ENCODE peak calls at places on chromosomes 13 and 19, in nine cellular contexts. One of them, this sample, is unnamed.

GRCh38 chr13:103040006-103040405 is 26.2 kb downstream of the SLC10A2 start:
- DNase-seq in dorsolateral prefrontal cortex: no peak
- DNase-seq in body of pancreas: no peak
- DNase-seq in WTC11: no peak
- DNase-seq in fibroblast of pulmonary artery: no peak
- DNase-seq in fibroblast of mammary gland: no peak
- DNase-seq in sigmoid colon: no peak
- DNase-seq in foreskin fibroblast: no peak
- DNase-seq in cardiac muscle cell: no peak
- DNase-seq in this sample: no peak

GRCh38 chr19:51546650-51547396 is 15.4 kb upstream of the SIGLEC6 start:
- DNase-seq in dorsolateral prefrontal cortex: no peak
- DNase-seq in body of pancreas: no peak
- DNase-seq in WTC11: no peak
- DNase-seq in fibroblast of pulmonary artery: peak; percentile 61
- DNase-seq in fibroblast of mammary gland: no peak
- DNase-seq in sigmoid colon: no peak
- DNase-seq in foreskin fibroblast: no peak
- DNase-seq in cardiac muscle cell: peak; percentile 68
- DNase-seq in this sample: no peak

GRCh38 chr19:40503300-40503699 is 36.5 kb downstream of the SPTBN4 start:
- DNase-seq in dorsolateral prefrontal cortex: no peak
- DNase-seq in body of pancreas: peak; percentile 23
- DNase-seq in WTC11: peak; percentile 29
- DNase-seq in fibroblast of pulmonary artery: no peak
- DNase-seq in fibroblast of mammary gland: no peak
- DNase-seq in sigmoid colon: no peak
- DNase-seq in foreskin fibroblast: no peak
- DNase-seq in cardiac muscle cell: no peak
- DNase-seq in this sample: no peak

GRCh38 chr19:12783849-12784393 is 7.4 kb upstream of the JUNB start:
- DNase-seq in dorsolateral prefrontal cortex: no peak
- DNase-seq in body of pancreas: peak; percentile 55
- DNase-seq in WTC11: no peak
- DNase-seq in fibroblast of pulmonary artery: no peak
- DNase-seq in fibroblast of mammary gland: no peak
- DNase-seq in sigmoid colon: no peak
- DNase-seq in foreskin fibroblast: no peak
- DNase-seq in cardiac muscle cell: no peak
- DNase-seq in this sample: no peak

GRCh38 chr19:16185925-16186234 is 670 bp downstream of the FAM32A start:
- DNase-seq in dorsolateral prefrontal cortex: no peak
- DNase-seq in body of pancreas: no peak
- DNase-seq in WTC11: no peak
- DNase-seq in fibroblast of pulmonary artery: no peak
- DNase-seq in fibroblast of mammary gland: no peak
- DNase-seq in sigmoid colon: no peak
- DNase-seq in foreskin fibroblast: no peak
- DNase-seq in cardiac muscle cell: no peak
- DNase-seq in this sample: no peak

GRCh38 chr13:26946675-26947342 is 186.2 kb upstream of the GPR12 start:
- DNase-seq in dorsolateral prefrontal cortex: no peak
- DNase-seq in body of pancreas: no peak
- DNase-seq in WTC11: no peak
- DNase-seq in fibroblast of pulmonary artery: peak; percentile 83
- DNase-seq in fibroblast of mammary gland: peak; percentile 62
- DNase-seq in sigmoid colon: no peak
- DNase-seq in foreskin fibroblast: peak; percentile 58
- DNase-seq in cardiac muscle cell: peak; percentile 84
- DNase-seq in this sample: no peak

GRCh38 chr19:48913114-48913513 is 13.0 kb downstream of the NUCB1 start:
- DNase-seq in dorsolateral prefrontal cortex: no peak
- DNase-seq in body of pancreas: no peak
- DNase-seq in WTC11: no peak
- DNase-seq in fibroblast of pulmonary artery: no peak
- DNase-seq in fibroblast of mammary gland: no peak
- DNase-seq in sigmoid colon: no peak
- DNase-seq in foreskin fibroblast: no peak
- DNase-seq in cardiac muscle cell: no peak
- DNase-seq in this sample: no peak

GRCh38 chr19:861099-861755 is 1.8 kb downstream of the CFD start:
- DNase-seq in dorsolateral prefrontal cortex: no peak
- DNase-seq in body of pancreas: no peak
- DNase-seq in WTC11: no peak
- DNase-seq in fibroblast of pulmonary artery: no peak
- DNase-seq in fibroblast of mammary gland: no peak
- DNase-seq in sigmoid colon: no peak
- DNase-seq in foreskin fibroblast: no peak
- DNase-seq in cardiac muscle cell: no peak
- DNase-seq in this sample: no peak

GRCh38 chr13:31208554-31209122 is 8.9 kb downstream of the B3GLCT start:
- DNase-seq in dorsolateral prefrontal cortex: no peak
- DNase-seq in body of pancreas: no peak
- DNase-seq in WTC11: no peak
- DNase-seq in fibroblast of pulmonary artery: no peak
- DNase-seq in fibroblast of mammary gland: no peak
- DNase-seq in sigmoid colon: no peak
- DNase-seq in foreskin fibroblast: no peak
- DNase-seq in cardiac muscle cell: no peak
- DNase-seq in this sample: no peak

GRCh38 chr13:113918981-113919646 is 54.8 kb downstream of the C13orf46 start:
- DNase-seq in dorsolateral prefrontal cortex: no peak
- DNase-seq in body of pancreas: no peak
- DNase-seq in WTC11: peak; percentile 4
- DNase-seq in fibroblast of pulmonary artery: no peak
- DNase-seq in fibroblast of mammary gland: no peak
- DNase-seq in sigmoid colon: no peak
- DNase-seq in foreskin fibroblast: no peak
- DNase-seq in cardiac muscle cell: no peak
- DNase-seq in this sample: no peak

GRCh38 chr19:5308471-5309437 is 31.9 kb downstream of the PTPRS start:
- DNase-seq in dorsolateral prefrontal cortex: peak; percentile 61
- DNase-seq in body of pancreas: peak; percentile 88
- DNase-seq in WTC11: no peak
- DNase-seq in fibroblast of pulmonary artery: peak; percentile 89
- DNase-seq in fibroblast of mammary gland: peak; percentile 91
- DNase-seq in sigmoid colon: peak; percentile 96
- DNase-seq in foreskin fibroblast: peak; percentile 50
- DNase-seq in cardiac muscle cell: peak; percentile 94
- DNase-seq in this sample: no peak

GRCh38 chr19:47122359-47123335 is 8.0 kb upstream of the SAE1 start:
- DNase-seq in dorsolateral prefrontal cortex: no peak
- DNase-seq in body of pancreas: no peak
- DNase-seq in WTC11: no peak
- DNase-seq in fibroblast of pulmonary artery: peak; percentile 74
- DNase-seq in fibroblast of mammary gland: peak; percentile 63
- DNase-seq in sigmoid colon: no peak
- DNase-seq in foreskin fibroblast: peak; percentile 75
- DNase-seq in cardiac muscle cell: peak; percentile 73
- DNase-seq in this sample: no peak

GRCh38 chr13:75946746-75947397 is 310.7 kb downstream of the LMO7 start:
- DNase-seq in dorsolateral prefrontal cortex: no peak
- DNase-seq in body of pancreas: no peak
- DNase-seq in WTC11: no peak
- DNase-seq in fibroblast of pulmonary artery: no peak
- DNase-seq in fibroblast of mammary gland: no peak
- DNase-seq in sigmoid colon: no peak
- DNase-seq in foreskin fibroblast: no peak
- DNase-seq in cardiac muscle cell: no peak
- DNase-seq in this sample: no peak

GRCh38 chr13:52798770-52799430 is 49.5 kb downstream of the PCDH8 start:
- DNase-seq in dorsolateral prefrontal cortex: no peak
- DNase-seq in body of pancreas: no peak
- DNase-seq in WTC11: no peak
- DNase-seq in fibroblast of pulmonary artery: no peak
- DNase-seq in fibroblast of mammary gland: no peak
- DNase-seq in sigmoid colon: no peak
- DNase-seq in foreskin fibroblast: no peak
- DNase-seq in cardiac muscle cell: no peak
- DNase-seq in this sample: no peak
- TF ChIP-seq CTCF in dorsolateral prefrontal cortex: no peak
- TF ChIP-seq CTCF in body of pancreas: no peak
- TF ChIP-seq CTCF in WTC11: no peak
- TF ChIP-seq CTCF in fibroblast of pulmonary artery: no peak
- TF ChIP-seq CTCF in fibroblast of mammary gland: no peak
- TF ChIP-seq CTCF in sigmoid colon: no peak
- TF ChIP-seq CTCF in foreskin fibroblast: no peak
- TF ChIP-seq CTCF in cardiac muscle cell: no peak
- TF ChIP-seq CTCF in this sample: no peak

GRCh38 chr19:18290250-18291018 is 9.0 kb upstream of the JUND start:
- DNase-seq in dorsolateral prefrontal cortex: no peak
- DNase-seq in body of pancreas: no peak
- DNase-seq in WTC11: no peak
- DNase-seq in fibroblast of pulmonary artery: peak; percentile 60
- DNase-seq in fibroblast of mammary gland: no peak
- DNase-seq in sigmoid colon: no peak
- DNase-seq in foreskin fibroblast: no peak
- DNase-seq in cardiac muscle cell: peak; percentile 43
- DNase-seq in this sample: no peak

GRCh38 chr19:18289471-18290066 is 8.1 kb upstream of the JUND start:
- DNase-seq in dorsolateral prefrontal cortex: no peak
- DNase-seq in body of pancreas: no peak
- DNase-seq in WTC11: no peak
- DNase-seq in fibroblast of pulmonary artery: no peak
- DNase-seq in fibroblast of mammary gland: no peak
- DNase-seq in sigmoid colon: no peak
- DNase-seq in foreskin fibroblast: no peak
- DNase-seq in cardiac muscle cell: no peak
- DNase-seq in this sample: no peak

GRCh38 chr19:18286973-18287635 is 5.7 kb upstream of the JUND start:
- DNase-seq in dorsolateral prefrontal cortex: no peak
- DNase-seq in body of pancreas: no peak
- DNase-seq in WTC11: peak; percentile 47
- DNase-seq in fibroblast of pulmonary artery: no peak
- DNase-seq in fibroblast of mammary gland: no peak
- DNase-seq in sigmoid colon: no peak
- DNase-seq in foreskin fibroblast: no peak
- DNase-seq in cardiac muscle cell: no peak
- DNase-seq in this sample: no peak

GRCh38 chr19:18291019-18291524 is 9.7 kb upstream of the JUND start:
- DNase-seq in dorsolateral prefrontal cortex: no peak
- DNase-seq in body of pancreas: no peak
- DNase-seq in WTC11: no peak
- DNase-seq in fibroblast of pulmonary artery: no peak
- DNase-seq in fibroblast of mammary gland: no peak
- DNase-seq in sigmoid colon: no peak
- DNase-seq in foreskin fibroblast: no peak
- DNase-seq in cardiac muscle cell: peak; percentile 24
- DNase-seq in this sample: no peak

DNA sequence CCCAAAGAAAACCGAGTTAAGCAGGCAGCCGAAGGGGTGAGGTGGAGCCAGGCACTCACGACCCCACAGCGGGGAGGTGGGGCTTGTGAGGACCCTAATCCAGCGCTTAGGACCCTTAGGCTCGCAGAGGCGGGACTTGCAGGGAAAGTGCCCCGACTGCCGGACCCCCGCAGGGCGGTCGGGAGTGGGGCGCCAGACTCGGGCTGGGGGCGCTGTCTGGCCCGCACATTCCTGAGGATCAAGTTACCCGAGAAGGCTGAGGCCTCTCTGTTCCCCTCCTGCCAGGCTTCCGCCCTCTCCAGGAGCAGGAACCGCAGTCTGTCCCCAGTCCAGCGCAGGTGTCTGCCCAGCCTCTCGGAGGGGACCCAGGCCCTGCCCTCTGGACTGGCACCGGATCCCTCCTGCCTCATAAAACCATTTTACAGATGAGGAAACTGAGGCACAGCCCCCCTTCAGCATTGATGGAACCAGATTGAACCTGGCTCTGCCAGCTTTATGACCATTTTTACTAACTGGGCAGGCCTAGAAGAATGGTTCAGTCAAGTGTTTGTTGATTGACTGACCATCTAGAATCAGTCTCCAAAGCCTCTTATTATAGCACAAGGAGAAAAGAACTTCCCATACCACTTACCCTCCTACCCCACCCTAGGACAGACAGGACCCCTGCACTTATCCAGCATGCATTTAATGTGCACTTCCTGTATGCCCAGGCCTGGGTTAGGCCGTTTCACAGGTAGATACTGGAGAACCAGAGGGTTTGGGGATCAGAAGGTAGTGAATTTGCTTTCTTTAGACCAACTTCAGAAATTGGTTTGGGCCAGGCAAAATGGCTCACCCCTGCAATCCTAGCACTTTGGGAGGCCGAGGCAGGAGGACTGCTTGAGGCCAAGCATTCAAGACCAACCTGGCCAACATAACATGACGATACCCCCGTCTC is 6.7 kb upstream of the JUND start:
- DNase-seq in dorsolateral prefrontal cortex: no peak
- DNase-seq in body of pancreas: no peak
- DNase-seq in WTC11: peak; percentile 84
- DNase-seq in fibroblast of pulmonary artery: no peak
- DNase-seq in fibroblast of mammary gland: no peak
- DNase-seq in sigmoid colon: no peak
- DNase-seq in foreskin fibroblast: peak; percentile 48
- DNase-seq in cardiac muscle cell: no peak
- DNase-seq in this sample: no peak
- TF ChIP-seq CTCF in dorsolateral prefrontal cortex: no peak
- TF ChIP-seq CTCF in body of pancreas: no peak
- TF ChIP-seq CTCF in WTC11: no peak
- TF ChIP-seq CTCF in fibroblast of pulmonary artery: no peak
- TF ChIP-seq CTCF in fibroblast of mammary gland: no peak
- TF ChIP-seq CTCF in sigmoid colon: no peak
- TF ChIP-seq CTCF in foreskin fibroblast: no peak
- TF ChIP-seq CTCF in cardiac muscle cell: no peak
- TF ChIP-seq CTCF in this sample: no peak

GRCh38 chr19:41689993-41690800 is 2.1 kb upstream of the CEACAM7 start:
- DNase-seq in dorsolateral prefrontal cortex: no peak
- DNase-seq in body of pancreas: no peak
- DNase-seq in WTC11: no peak
- DNase-seq in fibroblast of pulmonary artery: no peak
- DNase-seq in fibroblast of mammary gland: no peak
- DNase-seq in sigmoid colon: no peak
- DNase-seq in foreskin fibroblast: no peak
- DNase-seq in cardiac muscle cell: no peak
- DNase-seq in this sample: no peak
- TF ChIP-seq CTCF in dorsolateral prefrontal cortex: no peak
- TF ChIP-seq CTCF in body of pancreas: no peak
- TF ChIP-seq CTCF in WTC11: no peak
- TF ChIP-seq CTCF in fibroblast of pulmonary artery: no peak
- TF ChIP-seq CTCF in fibroblast of mammary gland: no peak
- TF ChIP-seq CTCF in sigmoid colon: no peak
- TF ChIP-seq CTCF in foreskin fibroblast: no peak
- TF ChIP-seq CTCF in cardiac muscle cell: no peak
- TF ChIP-seq CTCF in this sample: no peak

DNA sequence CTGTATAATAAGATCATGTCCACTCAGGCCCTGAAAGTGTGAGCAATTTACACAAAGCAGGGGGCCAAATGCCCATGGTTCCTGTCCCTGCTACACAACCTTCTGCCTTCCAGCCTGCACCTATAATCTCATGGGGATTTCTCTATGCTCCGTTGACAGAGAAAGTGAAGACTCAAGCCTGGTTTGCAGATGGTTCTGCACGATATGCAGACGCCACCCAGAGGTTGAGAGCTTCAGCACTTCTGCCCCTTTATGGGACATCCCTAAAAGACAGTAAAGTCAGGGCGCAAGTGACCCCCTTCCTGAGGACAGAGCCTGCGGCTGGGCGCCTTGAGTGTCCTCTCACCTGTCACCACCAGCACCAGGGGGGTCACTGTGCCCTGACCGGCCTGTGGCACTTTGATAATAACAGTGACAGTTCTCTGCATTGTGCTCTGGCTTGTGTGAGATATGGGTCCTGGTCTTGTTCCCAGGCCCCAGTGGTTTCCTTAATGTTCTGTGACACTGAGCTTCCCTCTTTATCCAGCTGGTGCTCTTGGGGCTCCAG is 15.1 kb downstream of the LILRA5 start:
- DNase-seq in dorsolateral prefrontal cortex: no peak
- DNase-seq in body of pancreas: no peak
- DNase-seq in WTC11: no peak
- DNase-seq in fibroblast of pulmonary artery: no peak
- DNase-seq in fibroblast of mammary gland: no peak
- DNase-seq in sigmoid colon: peak; percentile 25
- DNase-seq in foreskin fibroblast: peak; percentile 4
- DNase-seq in cardiac muscle cell: no peak
- DNase-seq in this sample: no peak
- TF ChIP-seq CTCF in dorsolateral prefrontal cortex: no peak
- TF ChIP-seq CTCF in body of pancreas: no peak
- TF ChIP-seq CTCF in WTC11: no peak
- TF ChIP-seq CTCF in fibroblast of pulmonary artery: no peak
- TF ChIP-seq CTCF in fibroblast of mammary gland: no peak
- TF ChIP-seq CTCF in sigmoid colon: no peak
- TF ChIP-seq CTCF in foreskin fibroblast: no peak
- TF ChIP-seq CTCF in cardiac muscle cell: no peak
- TF ChIP-seq CTCF in this sample: no peak

This sample was measured in glutamatergic neuron.